ENCODE peak calls at places on chromosome 1, in nine cellular contexts. U is testis, K is neural progenitor cell, E is Panc1, Z is left ventricle myocardium inferior, L is stomach, N is right lobe of liver, F is fibroblast of lung, D is cardiac muscle cell. Y is an unnamed sample.

GRCh38 chr1:203038891-203039608 is 12.8 kb downstream of the PPFIA4 start:
- DNase-seq in N (peak; percentile 78), K (peak; percentile 83), U (peak; percentile 90), Z (peak; percentile 72), E (peak; percentile 52), D (peak; percentile 78), F (peak; percentile 48), L (peak; percentile 77), Y (peak; percentile 85)

GRCh38 chr1:45884700-45885099 is 81.3 kb downstream of the MAST2 start:
- DNase-seq in L (no peak), N (no peak), Z (no peak), F (peak; percentile 40), K (no peak), D (no peak), U (no peak), E (no peak), Y (no peak)

GRCh38 chr1:160621633-160622413 is 25.0 kb downstream of the SLAMF1 start:
- DNase-seq in L (no peak), E (no peak), U (no peak), D (no peak), F (no peak), N (no peak), K (no peak), Z (no peak), Y (no peak)

GRCh38 chr1:78831731-78832360 is 174.7 kb downstream of the ADGRL4 start:
- DNase-seq in Z (no peak), F (peak; percentile 99), N (no peak), D (peak; percentile 89), U (no peak), E (no peak), K (no peak), L (no peak), Y (no peak)

GRCh38 chr1:228393268-228393699 is 13.4 kb downstream of the TRIM11 start:
- DNase-seq in U (no peak), E (no peak), D (peak; percentile 87), F (peak; percentile 72), K (peak; percentile 57), N (no peak), Z (peak; percentile 58), L (peak; percentile 56), Y (peak; percentile 35)

GRCh38 chr1:160081261-160081936 is at the start of gene KCNJ9:
- DNase-seq in N (no peak), L (no peak), D (peak; percentile 20), Z (no peak), E (no peak), U (no peak), F (peak; percentile 37), K (peak; percentile 82), Y (no peak)

GRCh38 chr1:225451840-225452515 is 24.1 kb upstream of the LBR start:
- DNase-seq in N (peak; percentile 42), L (no peak), K (peak; percentile 27), Z (no peak), E (no peak), D (no peak), F (no peak), U (no peak), Y (no peak)

GRCh38 chr1:54581621-54582035 is 33.6 kb downstream of the ACOT11 start:
- DNase-seq in F (peak; percentile 72), Z (peak; percentile 91), U (peak; percentile 96), N (peak; percentile 99), K (no peak), L (peak; percentile 97), D (peak; percentile 92), E (no peak), Y (peak; percentile 93)

GRCh38 chr1:58109646-58110200 is 436.8 kb downstream of the OMA1 start:
- DNase-seq in L (no peak), Z (no peak), F (no peak), D (no peak), U (no peak), E (no peak), N (no peak), K (no peak), Y (no peak)

GRCh38 chr1:214102907-214103306 is 115.1 kb downstream of the PROX1 start:
- DNase-seq in E (peak; percentile 4), D (peak; percentile 82), U (no peak), L (no peak), Z (no peak), K (peak; percentile 21), F (peak; percentile 92), N (no peak), Y (no peak)

GRCh38 chr1:246794261-246795093 is 70.3 kb downstream of the SCCPDH start:
- DNase-seq in L (no peak), K (peak; percentile 26), D (peak; percentile 18), F (peak; percentile 6), N (no peak), U (no peak), E (no peak), Z (no peak), Y (no peak)

GRCh38 chr1:19488136-19488535 is 2.8 kb upstream of the CAPZB start:
- DNase-seq in N (no peak), K (no peak), Z (no peak), D (peak; percentile 62), U (no peak), L (no peak), F (no peak), E (no peak), Y (no peak)

GRCh38 chr1:100164226-100164625 is 13.8 kb downstream of the LRRC39 start:
- DNase-seq in K (peak; percentile 82), L (no peak), F (peak; percentile 75), E (no peak), N (no peak), D (peak; percentile 83), U (no peak), Z (no peak), Y (no peak)

GRCh38 chr1:113210248-113210647 is 137.2 kb downstream of the LRIG2 start:
- DNase-seq in Z (no peak), K (no peak), D (no peak), L (peak; percentile 75), F (no peak), N (no peak), E (no peak), U (no peak), Y (no peak)

GRCh38 chr1:28112388-28113311 is 24.2 kb upstream of the EYA3 start:
- DNase-seq in N (no peak), L (peak; percentile 56), D (peak; percentile 43), F (peak; percentile 74), E (no peak), Z (no peak), U (peak; percentile 28), K (peak; percentile 18), Y (peak; percentile 72)

GRCh38 chr1:85463666-85464496 is 1.1 kb downstream of the DDAH1 start:
- DNase-seq in L (no peak), Z (no peak), N (no peak), K (peak; percentile 32), F (peak; percentile 34), D (peak; percentile 33), E (no peak), U (no peak), Y (no peak)

DNA sequence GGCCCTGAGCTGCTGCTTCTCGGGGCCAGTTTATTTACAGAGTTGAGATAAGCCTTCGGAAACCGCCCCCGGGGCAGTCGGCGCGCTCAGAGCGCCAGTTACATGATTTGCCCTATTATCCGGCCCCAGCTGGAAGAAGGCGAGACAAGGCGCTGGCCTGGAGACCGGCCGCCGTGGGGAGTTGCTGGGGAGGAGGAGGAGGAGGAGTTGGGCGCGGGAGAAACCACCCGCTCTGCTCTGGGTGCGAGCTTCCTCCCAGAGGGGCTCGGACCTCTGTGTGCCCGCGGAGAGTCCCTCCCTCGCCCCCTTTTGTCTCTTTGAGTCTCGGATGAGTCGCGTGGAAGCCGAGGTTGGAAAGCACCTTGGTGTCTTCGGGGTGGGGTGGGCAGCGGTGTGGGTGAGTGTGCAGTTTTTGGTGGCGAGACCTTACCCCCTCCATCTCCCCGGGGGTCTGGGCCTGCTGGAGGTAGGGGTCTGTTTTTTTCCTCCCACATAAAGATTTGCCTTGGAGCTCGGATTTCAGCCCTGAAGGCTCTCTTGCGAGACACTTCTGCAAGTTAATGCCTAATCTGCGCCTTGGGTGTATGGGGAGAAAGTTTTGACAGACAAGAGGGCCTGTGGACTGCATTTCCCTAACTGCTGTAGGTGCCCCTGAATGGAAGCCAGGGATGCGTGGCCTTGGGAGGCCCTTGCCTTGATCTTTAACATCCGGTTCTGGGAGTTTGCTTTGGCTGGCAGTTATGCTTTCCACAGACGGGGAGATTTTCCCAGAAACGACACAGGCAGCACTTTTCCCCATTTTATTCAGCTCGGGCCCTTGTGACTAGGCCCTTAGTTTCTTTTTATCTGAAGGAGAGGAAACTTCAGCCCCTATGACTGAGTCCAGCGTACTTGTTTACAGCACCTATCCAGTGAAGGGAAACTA is 80.0 kb downstream of the NDUFS5 start:
- DNase-seq in E (no peak), N (peak; percentile 80), Z (peak; percentile 48), F (peak; percentile 53), D (peak; percentile 65), L (peak; percentile 60), U (peak; percentile 66), K (peak; percentile 61), Y (peak; percentile 56)
- H3K4me1 ChIP-seq in E (peaks cover 51% of the 10 kb centered on the region), N (peaks cover 5% of the 10 kb centered on the region), Z (peaks cover 83% of the 10 kb centered on the region), F (peaks cover 27% of the 10 kb centered on the region), D (peaks cover 32% of the 10 kb centered on the region), L (peaks cover 78% of the 10 kb centered on the region), U (peaks cover 40% of the 10 kb centered on the region), K (peaks cover 41% of the 10 kb centered on the region), Y (peaks cover 69% of the 10 kb centered on the region)

DNA sequence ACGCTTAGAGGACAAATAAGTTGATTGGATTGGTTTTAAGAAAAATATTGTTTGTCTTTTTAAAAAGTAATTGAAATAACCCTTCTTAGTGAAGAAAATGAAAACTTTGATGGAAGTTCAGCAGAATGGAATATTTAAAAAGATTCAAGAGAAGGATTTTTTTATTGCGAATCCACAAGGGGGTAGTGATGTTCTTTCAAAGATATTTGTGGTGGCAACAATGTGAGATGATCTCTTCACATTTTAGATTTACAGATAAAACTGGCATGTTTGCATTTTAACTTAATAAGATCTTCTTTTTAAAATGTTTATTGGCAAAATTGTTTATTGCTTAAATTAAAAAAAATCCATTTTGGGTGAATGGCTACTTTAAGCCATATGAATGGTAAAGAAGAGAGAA is 8.9 kb downstream of the CAMTA1 start:
- DNase-seq in K (peak; percentile 27), U (no peak), F (peak; percentile 55), N (no peak), E (no peak), L (no peak), Z (no peak), D (peak; percentile 60), Y (no peak)
- TF ChIP-seq CTCF in K (peak; percentile 51), U (no peak), F (peak; percentile 30), N (peak; percentile 53), E (no peak), L (no peak), Z (peak; percentile 55), D (peak; percentile 41), Y (peak; percentile 32)

DNA sequence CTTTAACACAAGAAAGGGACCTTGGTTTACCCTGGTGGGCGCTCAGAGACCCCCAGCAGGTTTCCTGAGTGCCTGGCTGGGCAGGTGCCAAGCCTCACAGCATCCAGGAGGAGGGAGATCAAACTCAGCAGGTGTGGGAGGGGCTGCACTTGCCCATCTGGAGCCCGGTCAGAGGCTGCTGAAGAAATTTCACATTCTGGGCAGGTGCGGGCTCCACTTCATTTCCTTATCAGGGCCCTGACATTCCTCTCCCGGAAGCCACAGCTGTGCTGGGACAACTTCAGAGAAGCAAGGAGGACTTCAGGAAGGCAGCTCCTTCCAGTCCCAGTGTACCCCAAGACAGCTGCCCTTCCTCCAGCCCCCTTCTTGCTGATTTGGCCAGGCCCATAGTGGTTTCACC is 82.9 kb downstream of the ITPKB start:
- DNase-seq in Z (peak; percentile 11), K (no peak), D (no peak), U (no peak), N (no peak), E (no peak), F (no peak), L (peak; percentile 64), Y (no peak)
- H3K27ac ChIP-seq in Z (no peak overlapping the region), K (no peak overlapping the region), D (peak overlapping the region; percentile 1), U (no peak overlapping the region), N (no peak overlapping the region), E (no peak overlapping the region), F (peak overlapping the region; percentile 70), L (no peak overlapping the region), Y (peak overlapping the region; percentile 69)

GRCh38 chr1:109959632-109959973 is 25.0 kb upstream of the AHCYL1 start:
- DNase-seq in D (no peak), U (no peak), Z (no peak), L (no peak), E (no peak), F (no peak), K (no peak), N (no peak), Y (no peak)
- H3K4me1 ChIP-seq in D (peaks cover 20% of the 10 kb centered on the region), U (peaks cover 11% of the 10 kb centered on the region), Z (peaks cover 42% of the 10 kb centered on the region), L (peaks cover 27% of the 10 kb centered on the region), E (peaks cover 47% of the 10 kb centered on the region), F (peaks cover 8% of the 10 kb centered on the region), K (peaks cover 70% of the 10 kb centered on the region), N (no peaks in the 10 kb centered on the region), Y (no peaks in the 10 kb centered on the region)

Y was measured in left lung.